ENCODE peak calls at places on chromosomes 7 and 10, in seven cellular contexts. F, K, R, T, L, W and J are unnamed samples.

GRCh38 chr7:117777335-117778150 is 95.7 kb downstream of the CTTNBP2 start:
- DNase-seq in R (no peak), K (no peak), W (no peak), F (no peak), T (no peak), L (no peak), J (no peak)

GRCh38 chr10:126500866-126501265 is 112.6 kb upstream of the ADAM12 start:
- DNase-seq in T (no peak), W (no peak), K (no peak), L (no peak), R (no peak), F (peak), J (no peak)

GRCh38 chr7:55063633-55064032 is 44.8 kb downstream of the EGFR start:
- DNase-seq in K (no peak), R (no peak), W (no peak), L (no peak), T (no peak), F (peak), J (no peak)

GRCh38 chr10:3452683-3453388 is 280.3 kb upstream of the PITRM1 start:
- DNase-seq in W (no peak), T (no peak), R (no peak), L (no peak), F (peak), K (no peak), J (no peak)

GRCh38 chr7:48964074-48964473 is 39.7 kb downstream of the CDC14C start:
- DNase-seq in K (no peak), F (peak), L (no peak), R (no peak), T (peak), W (no peak), J (no peak)

GRCh38 chr7:23545493-23545892 is 13.7 kb upstream of the TRA2A start:
- DNase-seq in T (no peak), L (no peak), F (no peak), W (no peak), K (no peak), R (no peak), J (no peak)

GRCh38 chr7:375491-375821 is 85.5 kb downstream of the FOXL3 start:
- DNase-seq in W (peak), L (peak), T (no peak), F (no peak), R (peak), K (no peak), J (no peak)

GRCh38 chr7:23246540-23246939 is at the start of gene GPNMB:
- DNase-seq in K (no peak), T (no peak), R (no peak), L (no peak), W (no peak), F (peak), J (no peak)

GRCh38 chr10:127102176-127102575 is 94.2 kb downstream of the INSYN2A start:
- DNase-seq in R (no peak), F (no peak), L (no peak), K (no peak), T (no peak), W (no peak), J (no peak)

GRCh38 chr10:71534552-71535158 is 137.9 kb downstream of the CDH23 start:
- DNase-seq in W (no peak), K (no peak), L (no peak), R (no peak), T (no peak), F (no peak), J (no peak)

GRCh38 chr10:103869336-103869735 is 14.0 kb upstream of the SH3PXD2A start:
- DNase-seq in W (no peak), K (no peak), L (no peak), F (no peak), T (no peak), R (no peak), J (no peak)

GRCh38 chr10:102782698-102783540 is 39.2 kb downstream of the WBP1L start:
- DNase-seq in K (no peak), L (no peak), W (peak), F (peak), T (peak), R (no peak), J (no peak)

GRCh38 chr10:123890246-123890645 is 1.4 kb downstream of the CPXM2 start:
- DNase-seq in F (no peak), L (no peak), R (no peak), K (no peak), W (no peak), T (no peak), J (no peak)

GRCh38 chr7:18873674-18874341 is 243.6 kb downstream of the TWIST1 start:
- DNase-seq in K (no peak), R (no peak), W (no peak), F (peak), L (peak), T (no peak), J (no peak)
- TF ChIP-seq CTCF in K (no peak), R (no peak), W (no peak), F (peak), L (peak), T (no peak), J (peak)

DNA sequence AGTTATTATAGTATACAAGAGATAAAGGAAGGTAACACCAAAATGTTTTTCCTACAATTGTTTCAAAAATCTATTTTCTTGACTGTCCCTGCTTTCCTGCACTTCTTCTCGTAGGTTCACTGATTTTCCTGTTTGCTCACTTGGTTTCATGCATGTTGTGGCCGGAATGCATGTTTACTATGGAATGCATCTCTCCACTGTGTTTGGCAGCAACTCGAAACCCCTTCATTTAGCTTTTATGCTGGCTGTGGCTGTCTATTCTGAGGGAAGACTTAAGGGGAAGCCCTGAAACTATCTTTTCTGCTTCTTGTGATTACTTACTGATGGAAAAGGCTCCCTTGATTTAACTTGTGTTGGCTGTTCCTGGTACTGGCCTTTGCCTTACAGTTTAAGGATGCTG is 120.3 kb downstream of the NRG3 start:
- DNase-seq in R (no peak), K (no peak), T (no peak), L (no peak), W (no peak), F (no peak), J (no peak)
- TF ChIP-seq CTCF in R (no peak), K (no peak), T (no peak), L (no peak), W (no peak), F (no peak), J (no peak)

GRCh38 chr10:88838766-88839165 is 12.9 kb downstream of the ANKRD22 start:
- DNase-seq in L (peak), R (no peak), K (no peak), W (no peak), F (no peak), T (no peak), J (no peak)
- TF ChIP-seq CTCF in L (peak), R (no peak), K (no peak), W (no peak), F (no peak), T (no peak), J (no peak)

DNA sequence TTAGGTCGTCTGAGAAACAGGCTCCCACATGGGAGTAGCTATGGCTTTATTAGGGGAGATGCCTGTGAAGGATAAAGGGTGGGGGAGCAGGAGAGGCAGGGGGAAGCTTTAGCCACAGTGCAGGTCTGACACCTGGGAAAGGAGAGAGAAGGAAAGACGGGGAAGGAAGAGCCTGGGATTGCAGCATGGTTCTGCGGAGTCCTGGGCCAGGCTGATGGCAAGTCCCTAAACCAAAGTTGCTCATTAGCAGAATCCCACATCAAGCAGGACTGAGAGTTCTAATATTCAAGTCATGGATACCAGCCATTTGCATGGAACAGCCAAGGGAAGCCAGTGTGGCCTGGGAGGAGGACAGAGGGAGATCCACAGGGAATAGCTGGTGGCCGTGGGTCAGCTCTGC is 414.8 kb downstream of the RPS24 start:
- DNase-seq in R (no peak), F (no peak), L (no peak), T (no peak), W (no peak), K (no peak), J (no peak)
- TF ChIP-seq CTCF in R (no peak), F (no peak), L (no peak), T (no peak), W (no peak), K (no peak), J (no peak)

DNA sequence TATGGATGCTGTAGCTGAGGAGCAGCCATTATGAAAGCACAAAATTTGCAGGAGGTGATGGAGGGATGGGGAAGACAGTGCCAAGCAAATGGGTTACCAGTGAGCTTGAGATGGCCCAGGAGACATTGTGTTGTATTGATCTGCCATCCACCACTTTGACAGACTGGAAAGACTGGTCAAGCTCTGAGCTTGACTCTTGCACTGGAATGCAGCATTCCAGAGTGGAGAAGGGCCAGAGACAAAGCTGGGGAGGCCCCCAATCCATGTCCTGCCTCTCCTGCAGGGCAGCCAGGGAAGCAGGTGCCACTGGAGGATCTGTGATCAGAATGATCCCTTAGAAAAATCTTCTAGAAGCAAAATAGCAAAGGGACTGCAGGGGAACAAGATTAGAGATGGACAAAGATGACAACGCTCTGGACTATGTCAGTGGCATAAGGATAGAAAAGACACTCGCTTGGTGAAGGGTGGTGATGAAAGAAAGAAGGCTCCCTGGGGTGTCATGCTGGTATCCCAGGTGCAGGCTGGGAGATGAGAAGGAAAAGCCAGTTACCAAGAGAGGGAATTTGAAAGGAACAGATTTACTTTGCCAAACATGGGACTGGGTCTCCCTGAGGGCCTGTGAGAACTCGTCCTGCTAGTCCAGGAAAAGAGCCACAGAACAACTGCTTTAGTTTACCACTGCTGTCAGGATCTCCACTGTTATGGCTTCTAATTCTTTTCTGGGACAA is 5.0 kb downstream of the GSDME start:
- DNase-seq in F (no peak), K (no peak), W (no peak), R (no peak), L (no peak), T (no peak), J (no peak)
- TF ChIP-seq CTCF in F (no peak), K (no peak), W (no peak), R (no peak), L (no peak), T (no peak), J (no peak)

GRCh38 chr10:101285093-101285463 is 55.8 kb upstream of the LBX1 start:
- DNase-seq in L (peak), F (no peak), K (no peak), T (no peak), R (no peak), W (no peak), J (no peak)
- TF ChIP-seq CTCF in L (no peak), F (no peak), K (no peak), T (no peak), R (no peak), W (no peak), J (no peak)

GRCh38 chr10:28776519-28776918 is 99.2 kb downstream of the BAMBI start:
- DNase-seq in L (no peak), K (no peak), R (no peak), F (no peak), W (no peak), T (no peak), J (no peak)

GRCh38 chr10:28775773-28776172 is 98.5 kb downstream of the BAMBI start:
- DNase-seq in R (no peak), L (no peak), K (no peak), W (no peak), T (no peak), F (no peak), J (no peak)

GRCh38 chr10:28778524-28778923 is 101.2 kb downstream of the BAMBI start:
- DNase-seq in F (no peak), L (no peak), K (no peak), T (no peak), R (no peak), W (no peak), J (no peak)

GRCh38 chr10:28777911-28778310 is 100.6 kb downstream of the BAMBI start:
- DNase-seq in T (no peak), W (no peak), R (no peak), L (no peak), F (no peak), K (no peak), J (no peak)

DNA sequence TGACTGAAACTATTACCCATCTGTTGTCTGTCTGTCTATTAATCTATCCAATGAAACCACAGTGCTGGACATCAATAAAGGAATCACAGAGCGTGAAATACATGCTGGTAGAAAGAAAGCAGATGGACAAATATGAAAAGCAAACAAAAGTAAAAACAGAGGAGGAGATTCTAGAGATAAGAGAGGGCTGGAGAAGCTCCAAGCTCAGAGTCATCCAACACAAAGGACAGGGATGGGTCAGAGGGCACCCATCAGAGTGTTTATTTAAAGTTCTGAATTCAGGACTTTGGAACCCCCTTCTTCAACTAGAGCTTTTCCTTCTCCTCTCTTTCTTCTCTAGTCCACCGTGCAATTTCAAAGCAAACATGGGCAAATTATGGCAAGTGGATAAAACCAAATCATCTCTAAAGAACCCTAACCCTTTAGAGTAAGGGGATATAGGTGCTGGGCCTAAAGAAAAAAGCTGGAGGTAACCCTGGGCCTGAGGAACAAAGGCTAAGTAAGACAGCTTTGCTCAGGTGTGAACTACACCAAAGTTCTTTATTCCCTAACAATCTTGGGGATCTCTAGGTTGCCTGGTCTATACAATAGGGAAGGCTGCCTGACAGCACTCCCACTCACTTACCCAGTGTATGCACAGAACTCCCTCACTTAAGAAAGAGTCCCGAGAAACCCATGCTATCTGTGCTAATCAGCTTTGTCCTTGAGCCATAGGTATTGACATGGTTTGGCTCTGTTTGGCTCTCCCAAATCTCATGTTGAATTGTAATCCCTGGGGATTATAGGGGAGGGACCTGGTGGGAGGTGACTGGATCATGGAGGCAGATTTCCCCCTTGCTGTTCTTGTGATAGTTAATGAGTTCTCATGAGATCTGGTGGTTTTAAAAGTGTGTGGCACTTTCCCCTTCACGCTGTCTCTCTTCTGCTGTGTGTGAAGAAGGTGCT is 97.0 kb downstream of the BAMBI start:
- DNase-seq in F (no peak), K (no peak), R (no peak), L (no peak), W (no peak), T (no peak), J (no peak)
- TF ChIP-seq CTCF in F (no peak), K (no peak), R (no peak), L (no peak), W (no peak), T (no peak), J (no peak)

DNA sequence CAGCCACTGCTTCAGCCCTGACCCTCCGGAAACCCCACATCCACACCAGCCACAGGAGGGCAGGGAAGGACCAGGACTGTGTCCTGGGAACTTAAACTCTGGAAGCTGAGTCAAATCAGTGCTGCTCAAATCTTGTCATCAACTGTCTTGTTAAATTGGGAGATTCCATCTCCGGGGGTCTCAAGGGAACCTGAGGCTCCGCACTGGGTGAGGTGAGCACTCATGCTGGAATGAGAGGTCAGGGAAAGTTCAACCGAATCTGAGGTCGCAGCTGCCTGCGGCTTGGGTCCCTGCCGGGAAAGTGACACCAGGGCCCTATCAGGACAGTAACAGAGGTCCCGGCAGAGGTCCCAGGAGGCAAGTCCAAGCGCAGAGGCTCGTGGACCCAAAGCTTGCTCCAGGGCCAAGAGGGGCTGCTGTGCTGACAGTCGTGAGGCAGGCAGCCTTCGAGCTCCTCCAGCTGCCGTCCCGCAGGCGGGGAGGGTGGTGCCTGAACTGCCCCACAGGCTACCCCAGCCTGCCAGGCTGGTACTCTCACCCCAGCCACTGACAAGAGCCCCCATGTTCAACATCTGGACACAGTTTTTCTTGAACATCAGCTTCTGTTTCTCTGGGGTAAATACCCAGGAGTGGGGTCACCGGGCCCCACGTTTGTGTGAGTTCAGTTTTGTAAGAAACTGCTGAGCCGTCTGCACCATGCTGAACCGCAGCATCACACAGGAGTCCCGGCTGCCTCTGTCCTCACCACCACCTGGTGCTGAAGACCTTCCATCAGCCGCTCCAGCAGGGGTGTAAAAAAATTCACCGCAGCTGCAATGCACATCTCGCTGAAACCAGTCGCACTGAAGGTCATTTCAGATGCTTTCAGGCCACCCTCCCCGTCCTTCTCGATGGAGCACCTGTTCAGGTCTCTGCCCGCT is 101.0 kb downstream of the DIP2C start:
- DNase-seq in L (no peak), W (no peak), R (no peak), F (peak), T (no peak), K (no peak), J (no peak)
- TF ChIP-seq CTCF in L (peak), W (no peak), R (no peak), F (peak), T (no peak), K (no peak), J (no peak)

GRCh38 chr7:79236352-79237028 is 217.0 kb downstream of the MAGI2 start:
- DNase-seq in F (no peak), T (no peak), K (no peak), W (no peak), L (no peak), R (no peak), J (no peak)

GRCh38 chr7:79244482-79244881 is 209.0 kb downstream of the MAGI2 start:
- DNase-seq in R (no peak), F (no peak), W (no peak), L (no peak), K (no peak), T (no peak), J (no peak)

GRCh38 chr7:79245623-79246249 is 207.7 kb downstream of the MAGI2 start:
- DNase-seq in R (no peak), L (no peak), T (no peak), W (no peak), F (no peak), K (no peak), J (no peak)

GRCh38 chr7:79240413-79240812 is 213.1 kb downstream of the MAGI2 start:
- DNase-seq in R (no peak), L (no peak), T (no peak), K (no peak), F (peak), W (no peak), J (no peak)

DNA sequence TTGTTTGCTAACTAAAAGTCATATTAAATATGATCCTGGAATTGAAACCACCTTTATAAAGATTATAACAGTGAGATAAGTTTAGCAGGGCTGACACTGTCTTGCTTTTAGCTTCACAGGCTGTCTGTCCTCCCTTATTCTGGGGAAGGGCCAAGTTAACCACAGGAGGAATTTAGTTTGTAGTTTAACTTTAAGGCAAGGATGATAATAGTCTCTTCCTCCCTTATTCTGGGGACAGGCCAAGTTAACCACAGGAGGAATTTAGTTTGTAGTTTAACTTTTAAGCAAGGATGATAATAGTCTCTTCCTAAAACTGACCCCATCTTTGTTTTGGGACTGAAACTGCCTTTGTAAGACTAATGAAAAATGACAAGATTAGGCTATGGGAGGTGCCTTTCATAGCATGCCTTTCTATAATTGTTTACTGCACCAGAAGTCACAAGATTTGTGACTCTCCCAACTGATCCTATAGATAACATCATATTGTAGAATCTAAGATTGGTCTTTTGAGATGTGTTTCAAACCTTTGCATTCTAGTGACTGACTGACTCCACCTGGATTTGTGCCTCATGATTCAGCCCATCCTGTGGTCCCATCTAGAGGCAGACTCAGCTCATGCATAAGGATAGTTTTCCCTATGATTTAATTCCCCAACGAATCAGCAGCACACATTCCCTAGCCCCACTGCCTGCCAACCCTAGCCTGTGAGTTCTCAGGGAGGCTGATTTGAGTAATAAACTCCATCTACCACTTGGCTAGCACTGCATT is 212.0 kb downstream of the MAGI2 start:
- DNase-seq in F (peak), T (no peak), L (no peak), W (no peak), R (no peak), K (no peak), J (no peak)
- TF ChIP-seq CTCF in F (no peak), T (no peak), L (no peak), W (no peak), R (no peak), K (no peak), J (no peak)